ENCODE peak calls at places on chromosomes 4 and X, in six cellular contexts. P is activated T-cell treated with anti-CD3 and anti-CD28 coated beads for 48 hours; C is activated T-helper 1 cell treated with anti-CD3 and anti-CD28 coated beads, Interleukin-2, amount 50 U/mL, for 16 hours; S is CD8-positive, alpha-beta memory T cell; V is HTR-8/SVneo; X is germinal center. G is an unnamed sample.

GRCh38 chrX:10507181-10507580 is 113.2 kb downstream of the MID1 start:
- DNase-seq in C (no peak), S (no peak), V (no peak), P (no peak), X (no peak), G (no peak)

GRCh38 chrX:2627272-2627867 is 63.7 kb upstream of the CD99 start:
- DNase-seq in P (no peak), V (peak; percentile 38), C (no peak), X (peak; percentile 47), S (peak; percentile 41), G (no peak)

GRCh38 chrX:46683023-46683422 is 75.9 kb downstream of the SLC9A7 start:
- DNase-seq in C (no peak), P (no peak), S (no peak), X (no peak), V (no peak), G (no peak)

GRCh38 chr4:186297013-186297645 is 31.1 kb downstream of the F11 start:
- DNase-seq in C (no peak), S (no peak), P (no peak), X (peak; percentile 23), V (peak; percentile 69), G (no peak)

GRCh38 chrX:14753436-14753835 is 119.4 kb downstream of the FANCB start:
- DNase-seq in P (no peak), S (no peak), C (no peak), V (no peak), X (no peak), G (no peak)

GRCh38 chr4:186666252-186666651 is 57.4 kb downstream of the FAT1 start:
- DNase-seq in V (no peak), P (no peak), C (no peak), X (no peak), S (no peak), G (no peak)

GRCh38 chrX:23246001-23246400 is 88.6 kb upstream of the PTCHD1 start:
- DNase-seq in C (no peak), P (no peak), X (no peak), V (no peak), S (no peak), G (no peak)

GRCh38 chr4:169611157-169611556 is 1.2 kb downstream of the NEK1 start:
- DNase-seq in P (no peak), X (no peak), V (no peak), C (no peak), S (no peak), G (no peak)

GRCh38 chrX:154325541-154325940 is 29.9 kb downstream of the TKTL1 start:
- DNase-seq in V (no peak), P (no peak), X (no peak), C (no peak), S (no peak), G (no peak)

GRCh38 chr4:37970702-37971101 is 10.5 kb downstream of the PTTG2 start:
- DNase-seq in V (no peak), X (peak; percentile 78), S (peak; percentile 45), C (peak; percentile 16), P (peak; percentile 56), G (no peak)

GRCh38 chrX:21658746-21659145 is 616 bp upstream of the KLHL34 start:
- DNase-seq in S (no peak), P (no peak), C (no peak), X (no peak), V (no peak), G (no peak)

GRCh38 chr4:80831383-80832361 is 198.8 kb upstream of the BMP3 start:
- DNase-seq in S (no peak), P (no peak), C (no peak), X (no peak), V (no peak), G (no peak)

GRCh38 chr4:139330283-139330682 is 28.0 kb upstream of the NDUFC1 start:
- DNase-seq in C (no peak), S (no peak), V (no peak), X (no peak), P (no peak), G (no peak)

GRCh38 chr4:98746936-98747658 is 88.7 kb upstream of the TSPAN5 start:
- DNase-seq in P (no peak), V (no peak), X (no peak), C (no peak), S (no peak), G (no peak)

GRCh38 chrX:68511255-68511654 is 12.4 kb downstream of the YIPF6 start:
- DNase-seq in C (no peak), X (peak; percentile 12), V (peak; percentile 13), S (peak; percentile 26), P (no peak), G (peak; percentile 11)

GRCh38 chrX:122135070-122135469 is 1049.0 kb upstream of the GRIA3 start:
- DNase-seq in V (no peak), S (no peak), X (no peak), P (no peak), C (no peak), G (no peak)

GRCh38 chr4:96472103-96472867 is 632.4 kb downstream of the PDHA2 start:
- DNase-seq in X (no peak), P (no peak), C (no peak), V (no peak), S (no peak), G (no peak)

GRCh38 chr4:118033148-118034060 is 882 bp upstream of the NDST3 start:
- DNase-seq in X (no peak), S (no peak), V (peak; percentile 24), C (no peak), P (no peak), G (peak; percentile 9)

GRCh38 chr4:53651142-53651720 is 59.9 kb upstream of the LNX1 start:
- DNase-seq in C (no peak), X (no peak), P (no peak), V (no peak), S (no peak), G (no peak)

GRCh38 chrX:40735318-40736169 is at the start of gene MED14:
- DNase-seq in V (peak; percentile 70), X (peak; percentile 76), C (peak; percentile 92), S (peak; percentile 98), P (peak; percentile 87), G (peak; percentile 42)

GRCh38 chrX:109889289-109890006 is 113.5 kb upstream of the TMEM164 start:
- DNase-seq in X (peak; percentile 25), C (no peak), V (no peak), S (no peak), P (no peak), G (no peak)

GRCh38 chr4:119087121-119087520 is 48.5 kb upstream of the MYOZ2 start:
- DNase-seq in V (no peak), C (no peak), S (no peak), P (no peak), X (no peak), G (no peak)

GRCh38 chr4:78552398-78553396 is 1.1 kb downstream of the ANXA3 start:
- DNase-seq in S (no peak), X (no peak), V (no peak), P (no peak), C (no peak), G (no peak)

GRCh38 chr4:89482248-89482647 is 174.6 kb upstream of the GPRIN3 start:
- DNase-seq in S (no peak), C (no peak), X (no peak), P (no peak), V (peak; percentile 23), G (no peak)

GRCh38 chr4:76752911-76753494 is 144.9 kb downstream of the SOWAHB start:
- DNase-seq in P (no peak), C (no peak), V (peak; percentile 45), X (no peak), S (no peak), G (no peak)

GRCh38 chrX:150503898-150504219 is 64.6 kb upstream of the MTM1 start:
- DNase-seq in X (no peak), S (no peak), C (no peak), V (no peak), P (no peak), G (no peak)

GRCh38 chr4:70197842-70198241 is 2.3 kb downstream of the ODAM start:
- DNase-seq in C (no peak), X (no peak), S (no peak), P (no peak), V (no peak), G (no peak)

GRCh38 chr4:92215471-92215870 is 88.3 kb upstream of the GRID2 start:
- DNase-seq in P (no peak), C (no peak), S (no peak), X (no peak), V (no peak), G (no peak)

G was measured in GM12891.